ENCODE peak calls at places on chromosomes 4 and X, in five cellular contexts. J is GDM1; V is stimulated activated CD4-positive, alpha-beta T cell treated with anti-CD3 and anti-CD28 coated beads, Interleukin-12 subunit alpha, Interleukin-12 subunit beta, amount 100 ng/mL, for 48 hours; C is HS-5; B is ureter. Y is an unnamed sample.

GRCh38 chrX:52420824-52421443 is 52.1 kb downstream of the XAGE2 start:
- DNase-seq in J (no peak), V (no peak), C (no peak), B (no peak), Y (no peak)

GRCh38 chr4:122576261-122577188 is 44.3 kb downstream of the IL21 start:
- DNase-seq in J (no peak), V (peak; percentile 26), C (no peak), B (peak; percentile 47), Y (peak; percentile 74)

GRCh38 chrX:96435636-96436035 is 249.0 kb upstream of the DIAPH2 start:
- DNase-seq in J (no peak), V (no peak), C (peak; percentile 3), B (no peak), Y (no peak)

GRCh38 chr4:21013501-21013900 is 313.2 kb downstream of the PACRGL start:
- DNase-seq in J (no peak), V (no peak), C (peak; percentile 2), B (no peak), Y (no peak)

GRCh38 chr4:137519406-137519805 is 12.9 kb downstream of the PCDH18 start:
- DNase-seq in J (no peak), V (no peak), C (no peak), B (no peak), Y (no peak)

GRCh38 chr4:158201310-158201709 is 9.0 kb upstream of the TMEM144 start:
- DNase-seq in J (no peak), V (no peak), C (no peak), B (no peak), Y (no peak)

GRCh38 chr4:48943387-48943786 is 36.8 kb upstream of the OCIAD2 start:
- DNase-seq in J (no peak), V (no peak), C (no peak), B (no peak), Y (no peak)

GRCh38 chr4:81421346-81422218 is 50.1 kb downstream of the RASGEF1B start:
- DNase-seq in J (peak; percentile 66), V (no peak), C (no peak), B (peak; percentile 52), Y (no peak)

GRCh38 chr4:15131551-15131950 is 129.3 kb downstream of the CPEB2 start:
- DNase-seq in J (no peak), V (no peak), C (no peak), B (no peak), Y (no peak)

GRCh38 chr4:127788517-127788916 is 6.4 kb downstream of the HSPA4L start:
- DNase-seq in J (no peak), V (no peak), C (no peak), B (no peak), Y (no peak)

GRCh38 chr4:5776510-5776909 is 65.5 kb downstream of the EVC start:
- DNase-seq in J (no peak), V (no peak), C (no peak), B (no peak), Y (no peak)

GRCh38 chr4:89834486-89835209 is 2.3 kb downstream of the SNCA start:
- DNase-seq in J (no peak), V (no peak), C (no peak), B (no peak), Y (peak; percentile 21)

GRCh38 chr4:120636120-120636630 is 286.4 kb downstream of the PRDM5 start:
- DNase-seq in J (no peak), V (no peak), C (no peak), B (no peak), Y (no peak)

GRCh38 chr4:38119663-38120374 is 159.6 kb downstream of the PTTG2 start:
- DNase-seq in J (no peak), V (no peak), C (no peak), B (no peak), Y (no peak)

GRCh38 chrX:106300656-106301055 is 132.6 kb downstream of the PWWP3B start:
- DNase-seq in J (no peak), V (no peak), C (no peak), B (no peak), Y (no peak)

GRCh38 chrX:140190441-140191108 is 225.3 kb upstream of the CXorf66 start:
- DNase-seq in J (no peak), V (no peak), C (no peak), B (no peak), Y (no peak)

GRCh38 chr4:125321709-125322362 is 7.1 kb downstream of the FAT4 start:
- DNase-seq in J (no peak), V (no peak), C (no peak), B (no peak), Y (peak; percentile 68)

GRCh38 chrX:21705215-21705614 is 47.1 kb upstream of the KLHL34 start:
- DNase-seq in J (no peak), V (no peak), C (no peak), B (no peak), Y (no peak)

GRCh38 chr4:73607375-73608026 is 12.7 kb downstream of the RASSF6 start:
- DNase-seq in J (no peak), V (no peak), C (no peak), B (no peak), Y (no peak)

GRCh38 chr4:44326716-44327115 is 121.9 kb downstream of the KCTD8 start:
- DNase-seq in J (no peak), V (no peak), C (no peak), B (no peak), Y (no peak)

GRCh38 chr4:41538017-41538733 is at the start of gene LIMCH1:
- DNase-seq in J (no peak), V (no peak), C (no peak), B (peak; percentile 52), Y (no peak)

GRCh38 chrX:140022482-140022881 is 57.2 kb upstream of the CXorf66 start:
- DNase-seq in J (no peak), V (no peak), C (no peak), B (no peak), Y (no peak)

GRCh38 chr4:104128031-104128849 is 366.5 kb downstream of the CXXC4 start:
- DNase-seq in J (no peak), V (no peak), C (no peak), B (no peak), Y (no peak)

GRCh38 chr4:172751550-172751949 is 417.1 kb upstream of the GALNT7 start:
- DNase-seq in J (no peak), V (no peak), C (no peak), B (no peak), Y (no peak)

GRCh38 chrX:12080265-12080664 is 58.0 kb upstream of the FRMPD4 start:
- DNase-seq in J (no peak), V (no peak), C (no peak), B (no peak), Y (peak; percentile 15)

GRCh38 chr4:67080158-67080557 is 465.1 kb downstream of the CENPC start:
- DNase-seq in J (no peak), V (no peak), C (no peak), B (no peak), Y (no peak)

GRCh38 chr4:43837171-43837570 is 611.4 kb downstream of the KCTD8 start:
- DNase-seq in J (no peak), V (no peak), C (no peak), B (no peak), Y (no peak)

GRCh38 chr4:784401-785331 is 41.3 kb downstream of the CPLX1 start:
- DNase-seq in J (no peak), V (no peak), C (no peak), B (no peak), Y (no peak)

GRCh38 chrX:69314436-69315348 is 149.4 kb upstream of the PJA1 start:
- DNase-seq in J (no peak), V (no peak), C (no peak), B (peak; percentile 41), Y (no peak)

GRCh38 chr4:7507381-7507780 is 72.7 kb upstream of the PSAPL1 start:
- DNase-seq in J (no peak), V (no peak), C (no peak), B (no peak), Y (no peak)

GRCh38 chr4:24172406-24172805 is 282.6 kb upstream of the PPARGC1A start:
- DNase-seq in J (no peak), V (no peak), C (no peak), B (no peak), Y (no peak)